ENCODE peak calls at places on chromosomes 5 and 9, in four cellular contexts. O is PC-3, I is pancreas, F is right lobe of liver. G is an unnamed sample.

GRCh38 chr5:28603869-28604268 is 1565.5 kb upstream of the CDH9 start:
- DNase-seq in O (peak; percentile 30), I (no peak), F (no peak), G (no peak)

GRCh38 chr5:36156619-36157018 is 4.7 kb downstream of the SKP2 start:
- DNase-seq in O (no peak), I (no peak), F (no peak), G (no peak)

GRCh38 chr5:5629579-5629978 is 207.1 kb downstream of the ICE1 start:
- DNase-seq in O (peak; percentile 32), I (no peak), F (no peak), G (no peak)

GRCh38 chr5:132779961-132780360 is 2.9 kb upstream of the SEPTIN8 start:
- DNase-seq in O (no peak), I (no peak), F (no peak), G (peak; percentile 72)

GRCh38 chr5:163410505-163410904 is 26.9 kb upstream of the CCNG1 start:
- DNase-seq in O (no peak), I (no peak), F (no peak), G (no peak)

GRCh38 chr9:110133608-110134214 is 74.2 kb downstream of the C9orf152 start:
- DNase-seq in O (peak; percentile 86), I (no peak), F (no peak), G (no peak)

GRCh38 chr5:54610197-54610898 is 92.8 kb downstream of the SNX18 start:
- DNase-seq in O (no peak), I (no peak), F (no peak), G (no peak)

GRCh38 chr9:124390812-124391658 is 24.2 kb downstream of the PSMB7 start:
- DNase-seq in O (peak; percentile 49), I (no peak), F (no peak), G (no peak)

GRCh38 chr5:81183811-81184748 is 49.0 kb upstream of the CKMT2 start:
- DNase-seq in O (no peak), I (no peak), F (no peak), G (no peak)

GRCh38 chr9:4497855-4498254 is 7.6 kb downstream of the SLC1A1 start:
- DNase-seq in O (peak; percentile 59), I (no peak), F (no peak), G (no peak)

GRCh38 chr9:81976351-81976750 is 12.2 kb upstream of the SPATA31D1 start:
- DNase-seq in O (no peak), I (no peak), F (no peak), G (no peak)

GRCh38 chr9:128118971-128119665 is 8.4 kb downstream of the PTGES2 start:
- DNase-seq in O (no peak), I (peak; percentile 87), F (peak; percentile 46), G (no peak)

GRCh38 chr9:107147134-107147533 is 135.9 kb upstream of the RAD23B start:
- DNase-seq in O (no peak), I (no peak), F (no peak), G (no peak)

GRCh38 chr9:137312852-137313325 is 10.8 kb upstream of the NRARP start:
- DNase-seq in O (no peak), I (peak; percentile 71), F (peak; percentile 41), G (peak; percentile 29)

GRCh38 chr5:68299105-68299504 is 83.5 kb downstream of the PIK3R1 start:
- DNase-seq in O (no peak), I (no peak), F (no peak), G (no peak)

GRCh38 chr5:144307726-144308125 is 137.1 kb downstream of the KCTD16 start:
- DNase-seq in O (no peak), I (no peak), F (peak; percentile 52), G (no peak)

GRCh38 chr9:69572611-69573010 is 99.6 kb downstream of the APBA1 start:
- DNase-seq in O (no peak), I (no peak), F (no peak), G (no peak)

GRCh38 chr5:141420855-141421488 is at the start of gene PCDHGA11:
- DNase-seq in O (no peak), I (no peak), F (no peak), G (no peak)

GRCh38 chr9:134570726-134571325 is 70.8 kb upstream of the COL5A1 start:
- DNase-seq in O (no peak), I (no peak), F (peak; percentile 28), G (peak; percentile 30)

GRCh38 chr5:157948738-157949410 is 89.9 kb upstream of the CLINT1 start:
- DNase-seq in O (peak; percentile 99), I (peak; percentile 78), F (peak; percentile 87), G (peak; percentile 69)

GRCh38 chr9:130023147-130023787 is 19.7 kb downstream of the FNBP1 start:
- DNase-seq in O (peak; percentile 85), I (no peak), F (peak; percentile 68), G (no peak)

GRCh38 chr9:107869111-107869510 is 379.5 kb upstream of the KLF4 start:
- DNase-seq in O (no peak), I (no peak), F (no peak), G (no peak)

GRCh38 chr5:78809444-78809843 is 160.9 kb upstream of the LHFPL2 start:
- DNase-seq in O (no peak), I (peak; percentile 19), F (no peak), G (no peak)

GRCh38 chr5:161105563-161105962 is 253.6 kb upstream of the ATP10B start:
- DNase-seq in O (no peak), I (no peak), F (no peak), G (no peak)

GRCh38 chr9:12702160-12702758 is 9.1 kb downstream of the TYRP1 start:
- DNase-seq in O (peak; percentile 70), I (no peak), F (peak; percentile 50), G (no peak)

GRCh38 chr9:89953824-89954223 is 349.0 kb downstream of the GADD45G start:
- DNase-seq in O (no peak), I (no peak), F (no peak), G (no peak)

GRCh38 chr5:68424799-68425537 is 209.4 kb downstream of the PIK3R1 start:
- DNase-seq in O (peak; percentile 60), I (no peak), F (no peak), G (no peak)

GRCh38 chr5:178223196-178223773 is 9.3 kb downstream of the PHYKPL start:
- DNase-seq in O (no peak), I (peak; percentile 2), F (no peak), G (no peak)

GRCh38 chr5:154824070-154824469 is 26.3 kb downstream of the FAXDC2 start:
- DNase-seq in O (no peak), I (no peak), F (no peak), G (no peak)

GRCh38 chr9:38527507-38527906 is 92.9 kb downstream of the ANKRD18A start:
- DNase-seq in O (no peak), I (no peak), F (no peak), G (no peak)
- H3K27me3 ChIP-seq in O (no peaks in the 10 kb centered on the region), I (no peaks in the 10 kb centered on the region), F (no peaks in the 10 kb centered on the region), G (no peaks in the 10 kb centered on the region)

DNA sequence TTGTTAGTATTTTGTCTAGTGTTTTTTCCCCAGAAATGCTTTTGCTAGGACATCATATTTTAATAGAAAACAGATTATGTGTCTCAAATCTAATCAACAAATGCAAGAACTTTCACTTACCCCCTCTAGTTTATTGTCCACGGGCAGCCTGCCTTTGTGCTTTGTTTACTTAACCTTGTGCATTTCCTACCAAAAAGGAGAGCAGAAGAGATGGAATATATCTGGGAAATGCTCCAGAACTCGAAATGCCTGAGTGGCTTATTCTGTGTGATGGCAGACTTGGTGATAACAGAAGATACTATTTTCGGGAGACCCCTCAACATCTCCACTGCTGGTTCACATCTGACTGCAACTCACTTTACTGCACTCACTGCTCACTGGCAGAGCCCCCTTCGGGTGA is 33.3 kb upstream of the SPDL1 start:
- DNase-seq in O (no peak), I (no peak), F (no peak), G (no peak)
- H3K27me3 ChIP-seq in O (peaks cover 22% of the 10 kb centered on the region), I (no peaks in the 10 kb centered on the region), F (no peaks in the 10 kb centered on the region), G (no peaks in the 10 kb centered on the region)

GRCh38 chr9:37693265-37693664 is 42.5 kb downstream of the FRMPD1 start:
- DNase-seq in O (no peak), I (peak; percentile 27), F (no peak), G (no peak)

GRCh38 chr9:37694355-37694754 is 43.6 kb downstream of the FRMPD1 start:
- DNase-seq in O (no peak), I (no peak), F (no peak), G (no peak)

DNA sequence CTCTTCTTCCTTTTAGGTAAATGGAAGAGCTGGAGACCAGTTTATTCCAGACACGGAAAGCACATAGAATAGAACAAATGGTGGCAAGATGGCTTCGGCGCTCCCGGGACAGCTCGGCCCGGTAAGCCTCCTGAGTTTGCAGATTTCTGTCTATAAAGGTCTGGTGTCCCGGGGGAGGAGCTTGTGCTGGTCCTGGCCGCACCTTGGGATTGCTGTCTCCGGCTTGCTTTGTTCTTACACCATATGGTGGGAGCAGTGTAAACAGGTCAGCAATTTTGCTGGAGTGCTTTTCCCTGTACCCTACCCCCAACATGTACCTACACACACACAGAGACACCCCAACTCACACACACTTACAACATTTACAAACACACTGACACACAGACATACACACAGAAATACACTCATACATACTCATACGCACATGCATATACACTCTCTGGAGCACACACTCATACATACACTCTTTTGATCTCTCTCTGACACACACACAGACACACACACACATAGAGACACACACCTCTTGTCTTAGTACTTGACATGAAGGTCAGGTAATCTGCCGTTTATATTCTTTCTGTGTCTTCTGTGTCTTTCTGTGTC is 42.0 kb downstream of the FRMPD1 start:
- DNase-seq in O (no peak), I (peak; percentile 77), F (no peak), G (no peak)
- H3K27me3 ChIP-seq in O (peaks cover 41% of the 10 kb centered on the region), I (no peaks in the 10 kb centered on the region), F (no peaks in the 10 kb centered on the region), G (no peaks in the 10 kb centered on the region)

DNA sequence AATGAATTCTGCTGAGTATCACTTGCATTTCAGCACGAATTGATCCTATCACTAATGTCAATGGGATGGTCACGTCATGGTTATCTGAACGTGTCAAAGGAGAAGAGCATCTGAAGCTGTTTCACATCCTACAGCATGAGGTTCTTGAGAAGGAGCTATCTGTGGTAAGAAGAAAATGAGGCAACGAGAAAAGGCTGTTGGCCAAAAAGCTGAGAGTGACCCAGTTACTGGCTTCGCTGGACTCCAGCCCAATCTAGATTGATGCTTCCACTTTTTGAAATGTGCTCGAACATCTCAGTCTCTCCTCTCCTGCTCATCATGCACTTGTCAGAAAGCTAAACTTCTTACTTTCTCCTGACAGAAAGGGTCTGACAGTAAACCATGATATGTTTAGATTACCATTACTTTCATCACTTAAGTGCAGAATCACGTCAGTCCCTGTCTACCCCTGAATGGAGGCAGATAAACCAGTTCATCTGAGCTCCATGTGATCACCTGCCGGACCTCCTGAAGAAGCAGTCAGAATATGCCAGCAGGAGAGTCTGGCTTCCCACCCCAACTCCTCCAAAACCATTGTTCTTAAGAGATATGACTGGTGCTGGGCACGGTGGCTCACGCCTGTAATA is 22.5 kb downstream of the MGAT1 start:
- DNase-seq in O (no peak), I (no peak), F (no peak), G (no peak)
- H3K27me3 ChIP-seq in O (no peaks in the 10 kb centered on the region), I (no peaks in the 10 kb centered on the region), F (no peaks in the 10 kb centered on the region), G (no peaks in the 10 kb centered on the region)

DNA sequence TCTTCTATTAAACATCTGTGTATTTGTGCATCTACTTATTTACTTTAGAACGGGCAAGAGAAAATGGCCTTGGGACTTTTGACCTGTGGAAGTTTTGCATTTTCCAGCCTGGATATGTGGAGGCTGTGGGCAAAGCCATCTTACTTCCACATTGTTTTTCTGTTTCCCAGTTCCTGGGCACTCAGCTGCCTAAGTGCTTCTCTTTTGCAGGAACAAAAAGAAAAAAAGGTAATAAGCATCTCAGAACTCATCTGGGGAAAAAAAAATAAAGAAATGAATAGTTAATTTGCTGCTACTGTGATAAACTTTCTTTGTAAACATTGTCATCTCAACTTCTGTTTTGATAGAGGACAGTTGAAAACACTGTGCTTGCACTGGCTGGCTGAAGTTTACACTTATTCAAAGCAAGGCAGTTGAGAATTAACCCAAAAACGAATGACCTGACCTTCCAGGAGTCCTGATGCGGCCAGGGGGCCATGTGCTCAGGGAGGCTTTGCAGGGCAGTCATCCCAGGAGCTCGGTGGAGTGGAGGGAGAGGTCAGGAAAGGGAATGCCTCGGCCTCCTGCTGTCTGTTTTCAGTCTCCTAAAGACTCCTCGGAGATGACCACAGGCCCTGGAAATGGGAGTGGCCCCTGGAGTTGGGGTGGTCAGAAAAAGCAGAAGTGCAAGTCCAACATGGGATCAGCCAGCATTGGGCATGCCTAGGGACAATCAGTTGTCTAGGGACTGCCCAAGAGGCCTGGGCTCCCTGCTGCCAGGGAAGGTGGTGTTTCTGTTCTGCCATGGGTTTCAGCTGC is 75.5 kb downstream of the RAI14 start:
- DNase-seq in O (no peak), I (no peak), F (peak; percentile 73), G (no peak)
- H3K27me3 ChIP-seq in O (no peaks in the 10 kb centered on the region), I (no peaks in the 10 kb centered on the region), F (no peaks in the 10 kb centered on the region), G (no peaks in the 10 kb centered on the region)